ENCODE peak calls at places on chromosomes 16 and 17, in eight cellular contexts. One of them, this sample, is unnamed.

GRCh38 chr17:77468897-77469296 is 328.1 kb downstream of the SEC14L1 start:
- DNase-seq in mesothelial cell of epicardium: no peak
- DNase-seq in GM12865: no peak
- DNase-seq in fibroblast of pulmonary artery: no peak
- DNase-seq in IMR-90: no peak
- DNase-seq in A549: no peak
- DNase-seq in choroid plexus epithelial cell: no peak
- DNase-seq in endothelial cell: no peak
- DNase-seq in this sample: no peak

GRCh38 chr17:81329279-81329926 is 34.3 kb upstream of the SLC38A10 start:
- DNase-seq in mesothelial cell of epicardium: peak
- DNase-seq in GM12865: peak
- DNase-seq in fibroblast of pulmonary artery: peak
- DNase-seq in IMR-90: peak
- DNase-seq in A549: peak
- DNase-seq in choroid plexus epithelial cell: peak
- DNase-seq in endothelial cell: no peak
- DNase-seq in this sample: peak

GRCh38 chr17:20997711-20998570 is 44.9 kb downstream of the USP22 start:
- DNase-seq in mesothelial cell of epicardium: no peak
- DNase-seq in GM12865: no peak
- DNase-seq in fibroblast of pulmonary artery: no peak
- DNase-seq in IMR-90: no peak
- DNase-seq in A549: no peak
- DNase-seq in choroid plexus epithelial cell: no peak
- DNase-seq in endothelial cell: no peak
- DNase-seq in this sample: no peak

GRCh38 chr16:21023509-21024202 is 123.1 kb downstream of the LYRM1 start:
- DNase-seq in mesothelial cell of epicardium: no peak
- DNase-seq in GM12865: no peak
- DNase-seq in fibroblast of pulmonary artery: peak
- DNase-seq in IMR-90: no peak
- DNase-seq in A549: no peak
- DNase-seq in choroid plexus epithelial cell: no peak
- DNase-seq in endothelial cell: no peak
- DNase-seq in this sample: no peak

GRCh38 chr16:50680907-50681885 is at the start of gene SNX20:
- DNase-seq in mesothelial cell of epicardium: no peak
- DNase-seq in GM12865: peak
- DNase-seq in fibroblast of pulmonary artery: no peak
- DNase-seq in IMR-90: no peak
- DNase-seq in A549: no peak
- DNase-seq in choroid plexus epithelial cell: no peak
- DNase-seq in endothelial cell: no peak
- DNase-seq in this sample: no peak

GRCh38 chr17:20009052-20009301 is 182 bp upstream of the SPECC1 start:
- DNase-seq in mesothelial cell of epicardium: no peak
- DNase-seq in GM12865: no peak
- DNase-seq in fibroblast of pulmonary artery: no peak
- DNase-seq in IMR-90: no peak
- DNase-seq in A549: no peak
- DNase-seq in choroid plexus epithelial cell: no peak
- DNase-seq in endothelial cell: no peak
- DNase-seq in this sample: no peak

GRCh38 chr17:77735341-77736206 is 222.9 kb upstream of the TNRC6C start:
- DNase-seq in mesothelial cell of epicardium: peak
- DNase-seq in GM12865: no peak
- DNase-seq in fibroblast of pulmonary artery: peak
- DNase-seq in IMR-90: no peak
- DNase-seq in A549: no peak
- DNase-seq in choroid plexus epithelial cell: peak
- DNase-seq in endothelial cell: no peak
- DNase-seq in this sample: no peak

GRCh38 chr16:58306327-58306726 is 11.5 kb upstream of the PRSS54 start:
- DNase-seq in mesothelial cell of epicardium: no peak
- DNase-seq in GM12865: peak
- DNase-seq in fibroblast of pulmonary artery: peak
- DNase-seq in IMR-90: peak
- DNase-seq in A549: peak
- DNase-seq in choroid plexus epithelial cell: peak
- DNase-seq in endothelial cell: peak
- DNase-seq in this sample: no peak

GRCh38 chr17:17269926-17270773 is 10.9 kb downstream of the COPS3 start:
- DNase-seq in mesothelial cell of epicardium: no peak
- DNase-seq in GM12865: peak
- DNase-seq in fibroblast of pulmonary artery: no peak
- DNase-seq in IMR-90: no peak
- DNase-seq in A549: peak
- DNase-seq in choroid plexus epithelial cell: peak
- DNase-seq in endothelial cell: peak
- DNase-seq in this sample: no peak

GRCh38 chr16:89035013-89035697 is 58.1 kb upstream of the CBFA2T3 start:
- DNase-seq in mesothelial cell of epicardium: no peak
- DNase-seq in GM12865: no peak
- DNase-seq in fibroblast of pulmonary artery: no peak
- DNase-seq in IMR-90: no peak
- DNase-seq in A549: no peak
- DNase-seq in choroid plexus epithelial cell: no peak
- DNase-seq in endothelial cell: no peak
- DNase-seq in this sample: no peak

GRCh38 chr17:28748852-28749515 is 5.2 kb downstream of the TRAF4 start:
- DNase-seq in mesothelial cell of epicardium: no peak
- DNase-seq in GM12865: no peak
- DNase-seq in fibroblast of pulmonary artery: no peak
- DNase-seq in IMR-90: no peak
- DNase-seq in A549: peak
- DNase-seq in choroid plexus epithelial cell: peak
- DNase-seq in endothelial cell: no peak
- DNase-seq in this sample: no peak

GRCh38 chr17:18129041-18129502 is 20.5 kb downstream of the MYO15A start:
- DNase-seq in mesothelial cell of epicardium: no peak
- DNase-seq in GM12865: no peak
- DNase-seq in fibroblast of pulmonary artery: peak
- DNase-seq in IMR-90: peak
- DNase-seq in A549: peak
- DNase-seq in choroid plexus epithelial cell: peak
- DNase-seq in endothelial cell: no peak
- DNase-seq in this sample: no peak

DNA sequence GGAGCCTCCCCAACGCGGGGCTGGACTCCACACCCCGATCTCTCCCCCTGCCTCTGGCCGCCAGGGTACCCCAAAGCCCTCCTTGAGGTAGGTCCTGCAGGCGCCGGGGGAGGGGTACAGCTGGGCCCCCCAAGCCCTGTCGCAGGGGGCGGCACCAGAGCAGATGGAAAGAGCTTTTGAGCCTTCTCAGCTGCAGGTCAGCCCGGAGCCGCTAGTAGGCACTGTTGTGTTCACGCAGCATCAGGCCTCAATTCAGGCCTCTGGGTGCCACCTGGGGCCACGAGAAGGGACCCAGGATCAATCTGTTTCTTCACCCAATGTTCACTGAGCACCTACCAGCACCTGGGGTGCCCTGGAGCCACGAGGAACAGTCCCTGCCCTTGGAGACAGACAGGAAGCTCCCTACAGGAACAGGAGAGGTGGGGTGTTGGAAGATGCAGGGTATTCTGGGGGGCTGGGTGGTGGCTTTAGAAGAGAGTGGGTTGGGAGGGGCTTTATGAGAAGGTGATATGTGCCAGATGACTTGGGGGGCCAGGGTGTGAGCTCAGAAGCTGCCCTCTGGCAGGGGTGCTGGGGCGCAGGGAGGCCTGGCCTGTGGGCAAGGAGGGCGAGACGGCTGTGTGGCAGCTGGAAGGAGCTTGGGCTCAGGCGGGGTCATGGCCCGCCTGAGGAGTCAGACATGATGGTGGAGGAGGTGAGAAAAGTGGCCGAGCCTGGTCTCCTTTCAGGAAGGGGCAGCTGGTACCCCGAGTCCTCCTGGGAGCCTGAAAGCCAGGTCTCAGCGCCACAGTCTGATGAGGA is 122.0 kb upstream of the GSE1 start:
- DNase-seq in mesothelial cell of epicardium: no peak
- DNase-seq in GM12865: peak
- DNase-seq in fibroblast of pulmonary artery: no peak
- DNase-seq in IMR-90: no peak
- DNase-seq in A549: peak
- DNase-seq in choroid plexus epithelial cell: no peak
- DNase-seq in endothelial cell: peak
- DNase-seq in this sample: no peak
- TF ChIP-seq CTCF in mesothelial cell of epicardium: peak
- TF ChIP-seq CTCF in GM12865: peak
- TF ChIP-seq CTCF in fibroblast of pulmonary artery: peak
- TF ChIP-seq CTCF in IMR-90: peak
- TF ChIP-seq CTCF in A549: peak
- TF ChIP-seq CTCF in choroid plexus epithelial cell: peak
- TF ChIP-seq CTCF in endothelial cell: peak
- TF ChIP-seq CTCF in this sample: peak

DNA sequence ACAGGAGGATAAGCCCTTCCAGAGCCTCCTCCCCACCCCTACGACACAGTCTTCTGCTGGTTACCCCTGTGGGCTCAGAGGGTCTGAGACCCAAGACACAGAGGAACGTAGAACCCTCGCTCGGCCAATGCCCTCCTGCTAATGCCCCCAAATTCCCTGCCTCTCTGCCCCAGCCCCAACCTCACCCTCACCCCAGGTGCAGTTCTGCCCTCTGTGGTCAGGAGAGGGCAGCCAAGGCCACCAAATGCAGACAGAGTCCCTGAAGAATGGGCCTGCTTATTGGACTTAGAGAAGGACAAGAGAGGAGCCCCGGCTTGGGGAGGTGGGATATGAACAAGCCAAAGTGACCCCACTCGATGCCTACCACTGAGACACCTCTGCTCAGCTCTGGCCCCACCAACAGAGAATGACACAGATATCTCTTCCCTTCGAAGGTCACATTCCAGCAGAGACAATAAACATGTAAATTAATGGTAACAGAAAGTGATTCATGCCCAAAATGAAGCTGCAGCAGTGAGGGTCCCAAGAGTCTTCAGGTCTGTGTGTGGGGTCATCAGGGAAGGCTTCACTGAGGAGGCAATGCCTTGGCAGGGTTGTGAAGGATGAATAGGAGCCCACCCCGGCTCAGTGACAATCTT is 80.9 kb upstream of the CCL1 start:
- DNase-seq in mesothelial cell of epicardium: no peak
- DNase-seq in GM12865: peak
- DNase-seq in fibroblast of pulmonary artery: no peak
- DNase-seq in IMR-90: no peak
- DNase-seq in A549: peak
- DNase-seq in choroid plexus epithelial cell: no peak
- DNase-seq in endothelial cell: peak
- DNase-seq in this sample: no peak
- TF ChIP-seq CTCF in mesothelial cell of epicardium: no peak
- TF ChIP-seq CTCF in GM12865: peak
- TF ChIP-seq CTCF in fibroblast of pulmonary artery: no peak
- TF ChIP-seq CTCF in IMR-90: peak
- TF ChIP-seq CTCF in A549: peak
- TF ChIP-seq CTCF in choroid plexus epithelial cell: no peak
- TF ChIP-seq CTCF in endothelial cell: no peak
- TF ChIP-seq CTCF in this sample: peak

GRCh38 chr17:6413073-6413472 is 21.8 kb downstream of the AIPL1 start:
- DNase-seq in mesothelial cell of epicardium: no peak
- DNase-seq in GM12865: peak
- DNase-seq in fibroblast of pulmonary artery: peak
- DNase-seq in IMR-90: peak
- DNase-seq in A549: peak
- DNase-seq in choroid plexus epithelial cell: peak
- DNase-seq in endothelial cell: no peak
- DNase-seq in this sample: no peak
- TF ChIP-seq CTCF in mesothelial cell of epicardium: no peak
- TF ChIP-seq CTCF in GM12865: peak
- TF ChIP-seq CTCF in fibroblast of pulmonary artery: peak
- TF ChIP-seq CTCF in IMR-90: peak
- TF ChIP-seq CTCF in A549: peak
- TF ChIP-seq CTCF in choroid plexus epithelial cell: peak
- TF ChIP-seq CTCF in endothelial cell: peak
- TF ChIP-seq CTCF in this sample: peak

GRCh38 chr17:79483842-79484241 is 127.0 kb downstream of the RBFOX3 start:
- DNase-seq in mesothelial cell of epicardium: no peak
- DNase-seq in GM12865: no peak
- DNase-seq in fibroblast of pulmonary artery: no peak
- DNase-seq in IMR-90: no peak
- DNase-seq in A549: peak
- DNase-seq in choroid plexus epithelial cell: no peak
- DNase-seq in endothelial cell: no peak
- DNase-seq in this sample: no peak
- TF ChIP-seq CTCF in mesothelial cell of epicardium: no peak
- TF ChIP-seq CTCF in GM12865: no peak
- TF ChIP-seq CTCF in fibroblast of pulmonary artery: no peak
- TF ChIP-seq CTCF in IMR-90: no peak
- TF ChIP-seq CTCF in A549: no peak
- TF ChIP-seq CTCF in choroid plexus epithelial cell: no peak
- TF ChIP-seq CTCF in endothelial cell: no peak
- TF ChIP-seq CTCF in this sample: no peak

GRCh38 chr16:49640606-49641005 is 215.3 kb downstream of the ZNF423 start:
- DNase-seq in mesothelial cell of epicardium: no peak
- DNase-seq in GM12865: no peak
- DNase-seq in fibroblast of pulmonary artery: no peak
- DNase-seq in IMR-90: no peak
- DNase-seq in A549: no peak
- DNase-seq in choroid plexus epithelial cell: peak
- DNase-seq in endothelial cell: no peak
- DNase-seq in this sample: no peak

GRCh38 chr16:49645263-49645662 is 210.6 kb downstream of the ZNF423 start:
- DNase-seq in mesothelial cell of epicardium: no peak
- DNase-seq in GM12865: no peak
- DNase-seq in fibroblast of pulmonary artery: no peak
- DNase-seq in IMR-90: no peak
- DNase-seq in A549: no peak
- DNase-seq in choroid plexus epithelial cell: no peak
- DNase-seq in endothelial cell: no peak
- DNase-seq in this sample: no peak

GRCh38 chr16:49643429-49644142 is 212.3 kb downstream of the ZNF423 start:
- DNase-seq in mesothelial cell of epicardium: no peak
- DNase-seq in GM12865: no peak
- DNase-seq in fibroblast of pulmonary artery: peak
- DNase-seq in IMR-90: peak
- DNase-seq in A549: no peak
- DNase-seq in choroid plexus epithelial cell: peak
- DNase-seq in endothelial cell: no peak
- DNase-seq in this sample: no peak

GRCh38 chr16:49641250-49641649 is 214.7 kb downstream of the ZNF423 start:
- DNase-seq in mesothelial cell of epicardium: no peak
- DNase-seq in GM12865: peak
- DNase-seq in fibroblast of pulmonary artery: no peak
- DNase-seq in IMR-90: no peak
- DNase-seq in A549: no peak
- DNase-seq in choroid plexus epithelial cell: no peak
- DNase-seq in endothelial cell: no peak
- DNase-seq in this sample: no peak

GRCh38 chr16:49644143-49644460 is 211.8 kb downstream of the ZNF423 start:
- DNase-seq in mesothelial cell of epicardium: no peak
- DNase-seq in GM12865: no peak
- DNase-seq in fibroblast of pulmonary artery: peak
- DNase-seq in IMR-90: no peak
- DNase-seq in A549: no peak
- DNase-seq in choroid plexus epithelial cell: peak
- DNase-seq in endothelial cell: no peak
- DNase-seq in this sample: no peak
- TF ChIP-seq CTCF in mesothelial cell of epicardium: no peak
- TF ChIP-seq CTCF in GM12865: peak
- TF ChIP-seq CTCF in fibroblast of pulmonary artery: peak
- TF ChIP-seq CTCF in IMR-90: no peak
- TF ChIP-seq CTCF in A549: no peak
- TF ChIP-seq CTCF in choroid plexus epithelial cell: peak
- TF ChIP-seq CTCF in endothelial cell: no peak
- TF ChIP-seq CTCF in this sample: peak